ENCODE peak calls at places on chromosomes 12 and 14, in four cellular contexts. S is epithelial cell of prostate; X is stimulated activated CD4-positive, alpha-beta T cell treated with anti-CD3 and anti-CD28 coated beads, Interleukin-1b, Interleukin-23, amount 100 ng/mL, for 24 hours; E is midbrain. A is an unnamed sample.

GRCh38 chr14:104387385-104388010 is 192.1 kb upstream of the C14orf180 start:
- DNase-seq in E (no peak), S (no peak), X (no peak), A (no peak)

GRCh38 chr14:53840444-53840843 is 116.2 kb downstream of the BMP4 start:
- DNase-seq in E (no peak), S (peak), X (no peak), A (no peak)

GRCh38 chr14:70188292-70188607 is 501 bp downstream of the SLC8A3 start:
- DNase-seq in S (no peak), X (peak), E (no peak), A (no peak)

GRCh38 chr12:72872488-72872887 is 600.3 kb downstream of the TRHDE start:
- DNase-seq in S (no peak), E (no peak), X (no peak), A (no peak)

GRCh38 chr12:4762773-4763172 is 42.6 kb downstream of the GALNT8 start:
- DNase-seq in X (no peak), S (no peak), E (no peak), A (peak)

GRCh38 chr12:122481861-122482260 is 18.9 kb downstream of the ZCCHC8 start:
- DNase-seq in E (no peak), X (no peak), S (no peak), A (no peak)

GRCh38 chr12:94062796-94063635 is 85.4 kb upstream of the PLXNC1 start:
- DNase-seq in X (no peak), E (no peak), S (no peak), A (no peak)

GRCh38 chr14:43056106-43056505 is 1449.4 kb downstream of the LRFN5 start:
- DNase-seq in E (no peak), X (no peak), S (no peak), A (no peak)

GRCh38 chr12:112107728-112108447 is 695 bp downstream of the NAA25 start:
- DNase-seq in S (no peak), E (no peak), X (no peak), A (no peak)

GRCh38 chr14:100067971-100068959 is 3.0 kb downstream of the EVL start:
- DNase-seq in S (peak), E (no peak), X (peak), A (no peak)

GRCh38 chr14:21791749-21792148 is 118.1 kb upstream of the OR4E1 start:
- DNase-seq in S (no peak), E (no peak), X (no peak), A (no peak)

GRCh38 chr14:91177073-91177796 is 63.4 kb downstream of the DGLUCY start:
- DNase-seq in S (no peak), E (peak), X (peak), A (peak)

GRCh38 chr14:35301334-35302210 is 9.4 kb downstream of the PSMA6 start:
- DNase-seq in E (no peak), X (no peak), S (no peak), A (no peak)

GRCh38 chr14:104547310-104547997 is 32.1 kb upstream of the C14orf180 start:
- DNase-seq in E (no peak), X (no peak), S (no peak), A (no peak)

GRCh38 chr14:91425720-91426032 is 8.1 kb upstream of the CCDC88C start:
- DNase-seq in E (no peak), X (no peak), S (no peak), A (no peak)

GRCh38 chr12:75844985-75845384 is 186.6 kb downstream of the PHLDA1 start:
- DNase-seq in E (no peak), S (no peak), X (no peak), A (no peak)

GRCh38 chr12:93602897-93603668 is 30.6 kb downstream of the SOCS2 start:
- DNase-seq in S (no peak), X (no peak), E (no peak), A (no peak)

GRCh38 chr14:51533160-51533559 is 118.5 kb upstream of the FRMD6 start:
- DNase-seq in E (no peak), X (no peak), S (peak), A (no peak)

GRCh38 chr14:103492572-103492971 is 30.1 kb downstream of the CKB start:
- DNase-seq in S (no peak), E (no peak), X (no peak), A (no peak)

GRCh38 chr14:37241206-37241605 is 43.5 kb downstream of the MIPOL1 start:
- DNase-seq in S (no peak), E (no peak), X (no peak), A (no peak)

GRCh38 chr12:11758087-11758837 is 108.8 kb downstream of the ETV6 start:
- DNase-seq in S (no peak), E (no peak), X (no peak), A (no peak)

GRCh38 chr12:125194999-125195398 is 129.8 kb downstream of the AACS start:
- DNase-seq in E (no peak), S (no peak), X (no peak), A (no peak)

GRCh38 chr12:25859976-25860375 is 98.5 kb upstream of the RASSF8 start:
- DNase-seq in E (no peak), X (no peak), S (peak), A (no peak)

GRCh38 chr12:120181991-120182631 is 12.4 kb downstream of the GCN1 start:
- DNase-seq in X (no peak), S (peak), E (no peak), A (no peak)

GRCh38 chr14:105195533-105196227 is 14.6 kb upstream of the NUDT14 start:
- DNase-seq in X (no peak), E (no peak), S (no peak), A (no peak)

GRCh38 chr14:60986500-60986899 is 5.5 kb downstream of the SLC38A6 start:
- DNase-seq in S (no peak), E (no peak), X (no peak), A (no peak)

GRCh38 chr14:70534904-70535303 is at the start of gene ADAM20:
- DNase-seq in X (no peak), S (no peak), E (no peak), A (no peak)

GRCh38 chr14:100547633-100548294 is 39.5 kb downstream of the BEGAIN start:
- DNase-seq in X (no peak), S (no peak), E (peak), A (no peak)

GRCh38 chr14:93712079-93712837 is 76.0 kb downstream of the PRIMA1 start:
- DNase-seq in X (no peak), S (no peak), E (no peak), A (no peak)